ENCODE peak calls at places on chromosomes 1 and 21, in six cellular contexts. Y, B, U, D, O and Z are unnamed samples.

GRCh38 chr1:43836267-43836951 is 97.2 kb upstream of the ARTN start:
- DNase-seq in U (no peak), Y (no peak), O (peak), D (peak), B (no peak), Z (no peak)

GRCh38 chr1:22229374-22229773 is 86.5 kb upstream of the WNT4 start:
- DNase-seq in U (no peak), Y (no peak), D (no peak), O (no peak), B (no peak), Z (no peak)

GRCh38 chr1:32137111-32137510 is 29.3 kb downstream of the KPNA6 start:
- DNase-seq in U (no peak), B (no peak), O (no peak), D (no peak), Y (no peak), Z (no peak)

GRCh38 chr1:158371188-158371953 is 17.7 kb downstream of the CD1E start:
- DNase-seq in O (no peak), D (no peak), Y (no peak), B (no peak), U (no peak), Z (no peak)

GRCh38 chr1:31765041-31765467 is 914 bp upstream of the ADGRB2 start:
- DNase-seq in U (no peak), Y (no peak), O (no peak), B (no peak), D (no peak), Z (no peak)

GRCh38 chr1:79790950-79791349 is 784.4 kb upstream of the ADGRL4 start:
- DNase-seq in D (no peak), Y (no peak), O (no peak), B (no peak), U (no peak), Z (no peak)

GRCh38 chr1:65503427-65503826 is 83.0 kb downstream of the LEPR start:
- DNase-seq in O (no peak), Y (no peak), D (no peak), U (no peak), B (no peak), Z (no peak)

GRCh38 chr21:42703936-42704335 is 50.5 kb downstream of the PDE9A start:
- DNase-seq in U (no peak), D (no peak), B (no peak), Y (no peak), O (no peak), Z (no peak)

GRCh38 chr1:46166521-46167462 is 8.1 kb upstream of the TSPAN1 start:
- DNase-seq in O (no peak), U (no peak), Y (no peak), D (peak), B (no peak), Z (no peak)

GRCh38 chr1:241934843-241935242 is 22.7 kb upstream of the BECN2 start:
- DNase-seq in B (no peak), Y (no peak), O (no peak), D (no peak), U (peak), Z (no peak)

GRCh38 chr1:212583082-212583615 is 25.4 kb upstream of the ATF3 start:
- DNase-seq in O (no peak), Y (no peak), D (no peak), U (no peak), B (no peak), Z (no peak)

GRCh38 chr1:58941471-58942289 is 157.8 kb upstream of the JUN start:
- DNase-seq in U (no peak), O (no peak), B (no peak), D (no peak), Y (no peak), Z (no peak)

GRCh38 chr21:20739421-20739820 is 258.8 kb upstream of the NCAM2 start:
- DNase-seq in D (no peak), O (no peak), Y (no peak), U (no peak), B (no peak), Z (no peak)

GRCh38 chr1:110504221-110504620 is 14.8 kb downstream of the KCNA10 start:
- DNase-seq in D (no peak), B (no peak), U (no peak), Y (no peak), O (no peak), Z (no peak)

GRCh38 chr1:234713859-234714258 is 103.9 kb upstream of the IRF2BP2 start:
- DNase-seq in O (no peak), D (no peak), Y (no peak), U (no peak), B (no peak), Z (no peak)

GRCh38 chr1:186793582-186793927 is 35.2 kb upstream of the PLA2G4A start:
- DNase-seq in Y (no peak), B (no peak), U (no peak), D (no peak), O (no peak), Z (no peak)

GRCh38 chr1:109241344-109241743 is 8.0 kb upstream of the CELSR2 start:
- DNase-seq in Y (no peak), D (no peak), B (no peak), O (no peak), U (no peak), Z (no peak)

GRCh38 chr1:240562111-240562590 is 49.8 kb downstream of the GREM2 start:
- DNase-seq in Y (no peak), O (no peak), U (no peak), D (no peak), B (no peak), Z (no peak)

GRCh38 chr1:96416111-96416595 is 305.4 kb upstream of the PTBP2 start:
- DNase-seq in B (no peak), U (no peak), D (no peak), O (no peak), Y (no peak), Z (peak)

GRCh38 chr1:12798911-12799310 is 7.7 kb downstream of the PRAMEF1 start:
- DNase-seq in O (no peak), U (no peak), D (no peak), Y (no peak), B (no peak), Z (no peak)

GRCh38 chr1:232830661-232831060 is 25.4 kb downstream of the MAP10 start:
- DNase-seq in U (no peak), D (no peak), Y (no peak), O (no peak), B (no peak), Z (no peak)

GRCh38 chr1:14841456-14841855 is 243.0 kb downstream of the KAZN start:
- DNase-seq in U (no peak), Y (no peak), B (no peak), O (no peak), D (no peak), Z (no peak)

GRCh38 chr1:21644906-21645305 is 24.3 kb downstream of the RAP1GAP start:
- DNase-seq in B (no peak), U (no peak), O (no peak), Y (no peak), D (no peak), Z (no peak)